ENCODE peak calls at places on chromosomes 5 and 9, in five cellular contexts. Z is RWPE2, L is B cell, Q is mucosa of descending colon, O is choroid plexus epithelial cell. J is an unnamed sample.

GRCh38 chr5:115810776-115811175 is 5.7 kb downstream of the CDO1 start:
- DNase-seq in Z (no peak), L (no peak), Q (no peak), O (peak), J (no peak)

GRCh38 chr9:86575137-86575536 is 220.9 kb upstream of the TUT7 start:
- DNase-seq in Z (no peak), L (no peak), Q (no peak), O (no peak), J (no peak)

GRCh38 chr9:108142504-108143201 is 653.1 kb upstream of the KLF4 start:
- DNase-seq in Z (no peak), L (no peak), Q (peak), O (peak), J (peak)

GRCh38 chr9:123834218-123834906 is 95.6 kb downstream of the DENND1A start:
- DNase-seq in Z (no peak), L (no peak), Q (no peak), O (peak), J (no peak)

GRCh38 chr9:137045294-137046093 is 483 bp downstream of the NPDC1 start:
- DNase-seq in Z (no peak), L (no peak), Q (peak), O (peak), J (no peak)

GRCh38 chr5:113807384-113808053 is 294.0 kb downstream of the YTHDC2 start:
- DNase-seq in Z (no peak), L (no peak), Q (no peak), O (no peak), J (no peak)

GRCh38 chr5:177609076-177610059 is 9.4 kb downstream of the B4GALT7 start:
- DNase-seq in Z (peak), L (no peak), Q (no peak), O (no peak), J (no peak)

GRCh38 chr9:18721267-18722079 is 247.5 kb downstream of the ADAMTSL1 start:
- DNase-seq in Z (no peak), L (no peak), Q (no peak), O (no peak), J (no peak)

GRCh38 chr5:125484272-125485002 is 738.0 kb upstream of the ZNF608 start:
- DNase-seq in Z (peak), L (no peak), Q (peak), O (peak), J (no peak)

GRCh38 chr5:81852277-81853004 is 101.5 kb upstream of the SSBP2 start:
- DNase-seq in Z (no peak), L (peak), Q (peak), O (peak), J (peak)

GRCh38 chr5:3026651-3027050 is 275.2 kb upstream of the IRX2 start:
- DNase-seq in Z (no peak), L (no peak), Q (no peak), O (no peak), J (no peak)

GRCh38 chr5:36238896-36239295 is 2.8 kb downstream of the NADK2 start:
- DNase-seq in Z (no peak), L (no peak), Q (no peak), O (no peak), J (no peak)

GRCh38 chr5:99020698-99021048 is 91.9 kb upstream of the CHD1 start:
- DNase-seq in Z (no peak), L (no peak), Q (peak), O (no peak), J (no peak)

GRCh38 chr5:35754481-35754880 is 102.2 kb upstream of the IL7R start:
- DNase-seq in Z (no peak), L (no peak), Q (no peak), O (no peak), J (no peak)

GRCh38 chr5:173333900-173334685 is 5.9 kb upstream of the STC2 start:
- DNase-seq in Z (no peak), L (no peak), Q (no peak), O (peak), J (no peak)

GRCh38 chr9:23423999-23424398 is 402.0 kb downstream of the ELAVL2 start:
- DNase-seq in Z (no peak), L (no peak), Q (no peak), O (no peak), J (no peak)

GRCh38 chr5:143543358-143544255 is 140.1 kb upstream of the NR3C1 start:
- DNase-seq in Z (no peak), L (no peak), Q (no peak), O (peak), J (no peak)

GRCh38 chr9:97397220-97397619 is 14.7 kb upstream of the TDRD7 start:
- DNase-seq in Z (no peak), L (no peak), Q (no peak), O (no peak), J (no peak)

GRCh38 chr5:148499461-148499860 is 115.7 kb downstream of the FBXO38 start:
- DNase-seq in Z (no peak), L (no peak), Q (no peak), O (peak), J (no peak)

GRCh38 chr5:163894645-163895044 is 389.2 kb downstream of the MAT2B start:
- DNase-seq in Z (no peak), L (no peak), Q (no peak), O (peak), J (no peak)

GRCh38 chr5:149175346-149176113 is 34.2 kb downstream of the ABLIM3 start:
- DNase-seq in Z (no peak), L (no peak), Q (no peak), O (no peak), J (no peak)

GRCh38 chr9:125654121-125654520 is 52.9 kb downstream of the MAPKAP1 start:
- DNase-seq in Z (no peak), L (no peak), Q (no peak), O (no peak), J (no peak)

GRCh38 chr9:74528207-74528606 is 31.1 kb downstream of the RORB start:
- DNase-seq in Z (no peak), L (no peak), Q (no peak), O (no peak), J (no peak)

GRCh38 chr5:100186181-100186580 is 349.0 kb upstream of the FAM174A start:
- DNase-seq in Z (no peak), L (no peak), Q (no peak), O (no peak), J (no peak)

GRCh38 chr5:65366655-65367054 is 115.1 kb downstream of the ADAMTS6 start:
- DNase-seq in Z (no peak), L (no peak), Q (no peak), O (no peak), J (no peak)

GRCh38 chr9:70013598-70014196 is 30.0 kb upstream of the MAMDC2 start:
- DNase-seq in Z (no peak), L (no peak), Q (no peak), O (peak), J (no peak)

GRCh38 chr5:133783481-133783880 is 171.1 kb upstream of the FSTL4 start:
- DNase-seq in Z (no peak), L (no peak), Q (no peak), O (no peak), J (no peak)

GRCh38 chr5:74184649-74185048 is 455.9 kb downstream of the ENC1 start:
- DNase-seq in Z (no peak), L (no peak), Q (no peak), O (no peak), J (no peak)

GRCh38 chr5:74187757-74188156 is 452.8 kb downstream of the ENC1 start:
- DNase-seq in Z (no peak), L (no peak), Q (no peak), O (peak), J (no peak)

GRCh38 chr5:74185599-74185998 is 454.9 kb downstream of the ENC1 start:
- DNase-seq in Z (no peak), L (no peak), Q (no peak), O (no peak), J (no peak)

GRCh38 chr5:74186351-74187315 is 453.9 kb downstream of the ENC1 start:
- DNase-seq in Z (no peak), L (no peak), Q (no peak), O (no peak), J (no peak)

GRCh38 chr5:74188341-74188740 is 452.2 kb downstream of the ENC1 start:
- DNase-seq in Z (no peak), L (no peak), Q (no peak), O (no peak), J (no peak)
- TF ChIP-seq CTCF in Z (no peak), L (no peak), Q (no peak), O (no peak), J (no peak)

GRCh38 chr9:91790912-91791311 is 159.1 kb downstream of the ROR2 start:
- DNase-seq in Z (no peak), L (no peak), Q (no peak), O (peak), J (no peak)
- TF ChIP-seq CTCF in Z (no peak), L (no peak), Q (no peak), O (no peak), J (no peak)

GRCh38 chr5:140076142-140076541 is 33.0 kb upstream of the NRG2 start:
- DNase-seq in Z (no peak), L (no peak), Q (no peak), O (no peak), J (no peak)

GRCh38 chr5:140072812-140073211 is 29.7 kb upstream of the NRG2 start:
- DNase-seq in Z (no peak), L (no peak), Q (no peak), O (no peak), J (no peak)

GRCh38 chr5:140076788-140077187 is 33.7 kb upstream of the NRG2 start:
- DNase-seq in Z (no peak), L (no peak), Q (no peak), O (no peak), J (no peak)

GRCh38 chr5:140073296-140073695 is 30.2 kb upstream of the NRG2 start:
- DNase-seq in Z (no peak), L (no peak), Q (no peak), O (peak), J (no peak)

GRCh38 chr5:140075371-140075770 is 32.3 kb upstream of the NRG2 start:
- DNase-seq in Z (no peak), L (no peak), Q (no peak), O (peak), J (no peak)
- TF ChIP-seq CTCF in Z (peak), L (no peak), Q (no peak), O (no peak), J (no peak)

DNA sequence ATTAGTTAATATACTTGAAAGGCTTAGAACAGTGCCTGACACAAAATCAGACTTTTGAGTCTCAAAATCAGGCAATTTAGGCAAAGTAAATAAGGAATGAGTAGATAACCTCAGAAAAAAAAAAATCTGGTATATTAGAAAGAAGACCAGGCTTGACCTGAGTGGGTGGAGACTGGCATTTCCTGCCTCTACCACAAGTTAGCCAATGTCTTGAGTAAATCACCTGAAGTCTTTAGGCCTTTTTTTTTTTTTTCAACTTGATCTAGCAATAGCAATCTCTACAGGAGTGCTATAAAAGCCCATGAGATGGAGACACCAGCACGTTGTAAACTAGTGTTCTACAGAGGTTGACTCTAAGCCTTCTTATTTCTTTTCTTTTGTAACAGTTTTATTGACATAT is 104.2 kb upstream of the RASEF start:
- DNase-seq in Z (no peak), L (no peak), Q (no peak), O (no peak), J (no peak)
- TF ChIP-seq CTCF in Z (peak), L (no peak), Q (no peak), O (no peak), J (no peak)

GRCh38 chr5:141384471-141385267 is 2.1 kb downstream of the PCDHGA7 start:
- DNase-seq in Z (no peak), L (no peak), Q (no peak), O (no peak), J (no peak)

GRCh38 chr5:141383345-141383744 is 803 bp downstream of the PCDHGA7 start:
- DNase-seq in Z (no peak), L (no peak), Q (no peak), O (no peak), J (no peak)

GRCh38 chr5:141388661-141389060 is 1.2 kb downstream of the PCDHGB4 start:
- DNase-seq in Z (no peak), L (no peak), Q (no peak), O (no peak), J (no peak)

GRCh38 chr5:141382469-141383294 is at the start of gene PCDHGA7:
- DNase-seq in Z (no peak), L (no peak), Q (no peak), O (peak), J (no peak)
- TF ChIP-seq CTCF in Z (peak), L (no peak), Q (no peak), O (peak), J (no peak)

DNA sequence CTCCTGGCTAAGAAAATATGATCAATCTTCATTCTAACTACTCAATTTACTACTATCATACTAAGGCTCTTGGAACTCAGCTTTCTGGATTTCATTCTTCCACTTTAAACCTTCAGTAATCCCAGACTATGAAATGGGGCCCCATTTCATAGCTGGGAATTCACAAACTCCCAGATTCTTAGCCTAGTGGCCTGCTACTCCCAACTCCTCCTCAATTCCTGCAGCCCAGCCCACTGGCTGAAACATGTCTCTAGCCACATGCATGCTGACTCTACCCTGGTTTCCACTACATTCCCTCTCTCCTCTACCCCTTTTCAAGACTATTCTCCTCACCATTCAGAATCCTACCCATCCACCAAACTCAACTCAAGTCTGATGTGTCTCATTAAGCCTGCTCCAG is 370.6 kb downstream of the BNC2 start:
- DNase-seq in Z (no peak), L (no peak), Q (no peak), O (no peak), J (no peak)
- TF ChIP-seq CTCF in Z (no peak), L (no peak), Q (no peak), O (no peak), J (no peak)

DNA sequence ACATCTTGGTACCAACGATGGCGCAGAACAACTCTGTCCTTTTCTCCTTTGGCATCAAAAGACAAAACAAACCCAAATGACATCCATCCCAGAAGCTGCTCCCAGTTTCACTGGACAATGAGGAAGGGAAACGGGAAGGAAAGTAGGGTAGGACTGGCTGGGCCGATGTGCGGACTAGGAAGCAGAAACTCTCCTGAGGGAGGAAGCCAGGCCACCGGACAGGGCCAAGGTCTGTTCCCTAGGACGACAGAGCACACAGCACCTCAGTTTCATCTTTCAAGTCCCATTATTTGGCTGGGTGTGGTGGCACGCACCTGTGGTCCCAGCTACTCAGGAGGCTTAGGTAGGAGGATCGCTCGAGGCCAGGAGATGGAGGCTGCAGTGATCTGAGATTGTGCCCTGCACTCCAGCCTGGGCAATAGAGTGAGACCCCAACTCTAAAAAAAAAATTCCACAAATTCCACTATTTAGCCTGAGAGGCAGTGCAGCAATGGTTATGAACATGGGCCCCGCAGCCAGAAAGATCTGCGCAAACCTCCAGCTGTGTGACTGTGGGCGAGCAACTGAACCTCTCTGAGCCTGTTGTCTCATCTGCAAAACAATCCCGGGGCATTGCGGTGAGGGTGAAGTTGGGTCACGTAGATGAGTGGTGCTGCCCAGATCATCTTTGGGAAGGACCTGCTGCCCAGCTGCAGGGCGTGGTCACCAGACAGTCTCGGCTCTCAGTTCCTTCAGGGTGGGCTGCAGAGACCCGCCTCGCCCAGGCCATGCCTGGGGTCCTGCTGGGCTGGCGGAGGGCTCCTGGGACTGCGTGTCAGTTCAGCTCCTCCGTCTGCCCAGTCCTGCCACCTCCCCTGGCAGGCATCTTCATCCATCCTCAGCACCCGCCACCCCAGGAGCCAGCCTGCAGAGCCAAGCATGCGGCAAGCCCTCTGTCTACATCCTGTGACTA is 101.2 kb upstream of the RAPGEF1 start:
- DNase-seq in Z (no peak), L (no peak), Q (no peak), O (no peak), J (no peak)
- TF ChIP-seq CTCF in Z (no peak), L (no peak), Q (no peak), O (no peak), J (no peak)

GRCh38 chr5:170388818-170389217 is 349 bp downstream of the KCNMB1 start:
- DNase-seq in Z (no peak), L (no peak), Q (no peak), O (no peak), J (no peak)
- TF ChIP-seq CTCF in Z (no peak), L (no peak), Q (no peak), O (no peak), J (no peak)

DNA sequence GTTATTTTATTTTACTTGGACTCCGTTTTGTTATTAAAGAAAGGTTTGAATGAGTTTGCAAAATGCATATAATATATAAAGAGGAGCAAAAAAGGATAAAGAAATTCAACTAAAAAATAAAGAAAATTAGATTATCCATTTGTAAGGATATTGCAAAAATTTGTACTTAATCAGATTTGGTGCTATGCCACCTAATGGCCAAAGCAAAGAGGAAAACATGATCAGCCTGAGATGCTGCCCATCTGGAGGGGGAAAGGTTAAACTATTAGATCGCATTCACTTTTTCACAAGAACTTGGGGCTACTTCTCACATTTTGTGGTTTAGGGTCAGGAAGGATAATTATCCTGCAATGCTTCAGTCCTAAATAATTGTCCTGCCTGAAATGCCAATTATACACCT is 350.6 kb downstream of the MLLT3 start:
- DNase-seq in Z (no peak), L (no peak), Q (no peak), O (peak), J (no peak)
- TF ChIP-seq CTCF in Z (peak), L (no peak), Q (no peak), O (peak), J (no peak)

J was measured in spleen.